ENCODE peak calls at places on chromosome 3, in seven cellular contexts. One of them, this sample, is unnamed.

GRCh38 chr3:15197340-15198029 is 8.6 kb upstream of the CAPN7 start:
- DNase-seq in RPMI8226: no peak
- DNase-seq in nucleus accumbens: no peak
- DNase-seq in heart right ventricle: no peak
- DNase-seq in frontal cortex: no peak
- DNase-seq in HT-29: no peak
- DNase-seq in stimulated activated CD8-positive, alpha-beta memory T cell treated with anti-CD3 and anti-CD28 coated beads, Interleukin-15, amount 100 ng/mL, for 4 hours: no peak
- DNase-seq in this sample: no peak

GRCh38 chr3:103644450-103644849 is 1209.6 kb downstream of the ZPLD1 start:
- DNase-seq in heart right ventricle: no peak
- DNase-seq in nucleus accumbens: no peak
- DNase-seq in RPMI8226: no peak
- DNase-seq in HT-29: no peak
- DNase-seq in stimulated activated CD8-positive, alpha-beta memory T cell treated with anti-CD3 and anti-CD28 coated beads, Interleukin-15, amount 100 ng/mL, for 4 hours: no peak
- DNase-seq in frontal cortex: no peak
- DNase-seq in this sample: no peak

GRCh38 chr3:152380048-152380447 is 111.3 kb downstream of the MBNL1 start:
- DNase-seq in frontal cortex: no peak
- DNase-seq in nucleus accumbens: no peak
- DNase-seq in HT-29: no peak
- DNase-seq in RPMI8226: no peak
- DNase-seq in heart right ventricle: no peak
- DNase-seq in stimulated activated CD8-positive, alpha-beta memory T cell treated with anti-CD3 and anti-CD28 coated beads, Interleukin-15, amount 100 ng/mL, for 4 hours: no peak
- DNase-seq in this sample: no peak

GRCh38 chr3:152611905-152612304 is 223.0 kb upstream of the P2RY1 start:
- DNase-seq in stimulated activated CD8-positive, alpha-beta memory T cell treated with anti-CD3 and anti-CD28 coated beads, Interleukin-15, amount 100 ng/mL, for 4 hours: no peak
- DNase-seq in HT-29: no peak
- DNase-seq in nucleus accumbens: peak; percentile 16
- DNase-seq in RPMI8226: no peak
- DNase-seq in frontal cortex: no peak
- DNase-seq in heart right ventricle: no peak
- DNase-seq in this sample: no peak

GRCh38 chr3:13025090-13025489 is 48.1 kb downstream of the IQSEC1 start:
- DNase-seq in HT-29: no peak
- DNase-seq in heart right ventricle: peak; percentile 56
- DNase-seq in stimulated activated CD8-positive, alpha-beta memory T cell treated with anti-CD3 and anti-CD28 coated beads, Interleukin-15, amount 100 ng/mL, for 4 hours: no peak
- DNase-seq in frontal cortex: no peak
- DNase-seq in nucleus accumbens: peak; percentile 58
- DNase-seq in RPMI8226: no peak
- DNase-seq in this sample: no peak

GRCh38 chr3:114121996-114122709 is 56.7 kb downstream of the DRD3 start:
- DNase-seq in frontal cortex: peak; percentile 23
- DNase-seq in stimulated activated CD8-positive, alpha-beta memory T cell treated with anti-CD3 and anti-CD28 coated beads, Interleukin-15, amount 100 ng/mL, for 4 hours: no peak
- DNase-seq in nucleus accumbens: peak; percentile 45
- DNase-seq in heart right ventricle: no peak
- DNase-seq in HT-29: no peak
- DNase-seq in RPMI8226: no peak
- DNase-seq in this sample: no peak

GRCh38 chr3:151630938-151631417 is 102.7 kb upstream of the AADACL2 start:
- DNase-seq in heart right ventricle: no peak
- DNase-seq in stimulated activated CD8-positive, alpha-beta memory T cell treated with anti-CD3 and anti-CD28 coated beads, Interleukin-15, amount 100 ng/mL, for 4 hours: no peak
- DNase-seq in frontal cortex: peak; percentile 1
- DNase-seq in RPMI8226: peak; percentile 44
- DNase-seq in nucleus accumbens: no peak
- DNase-seq in HT-29: peak; percentile 22
- DNase-seq in this sample: peak; percentile 35

GRCh38 chr3:9808345-9809037 is 1.6 kb upstream of the TTLL3 start:
- DNase-seq in heart right ventricle: no peak
- DNase-seq in HT-29: peak; percentile 59
- DNase-seq in frontal cortex: no peak
- DNase-seq in stimulated activated CD8-positive, alpha-beta memory T cell treated with anti-CD3 and anti-CD28 coated beads, Interleukin-15, amount 100 ng/mL, for 4 hours: no peak
- DNase-seq in RPMI8226: peak; percentile 64
- DNase-seq in nucleus accumbens: no peak
- DNase-seq in this sample: peak; percentile 51

GRCh38 chr3:171548918-171549317 is 88.7 kb upstream of the TNIK start:
- DNase-seq in frontal cortex: no peak
- DNase-seq in stimulated activated CD8-positive, alpha-beta memory T cell treated with anti-CD3 and anti-CD28 coated beads, Interleukin-15, amount 100 ng/mL, for 4 hours: no peak
- DNase-seq in heart right ventricle: no peak
- DNase-seq in RPMI8226: no peak
- DNase-seq in nucleus accumbens: no peak
- DNase-seq in HT-29: no peak
- DNase-seq in this sample: no peak

GRCh38 chr3:78258798-78259197 is 1218.9 kb downstream of the ROBO2 start:
- DNase-seq in HT-29: no peak
- DNase-seq in frontal cortex: no peak
- DNase-seq in RPMI8226: no peak
- DNase-seq in stimulated activated CD8-positive, alpha-beta memory T cell treated with anti-CD3 and anti-CD28 coated beads, Interleukin-15, amount 100 ng/mL, for 4 hours: no peak
- DNase-seq in heart right ventricle: no peak
- DNase-seq in nucleus accumbens: no peak
- DNase-seq in this sample: no peak

This sample was measured in hepatocyte.